ENCODE peak calls at places on chromosome 21, in ten cellular contexts. G, O, Z, S, Y, A, N, W, F and D are unnamed samples.

GRCh38 chr21:38802050-38803026 is 3.4 kb upstream of the ETS2 start:
- DNase-seq in W (no peak), G (peak; percentile 96), Y (no peak), N (no peak), A (peak; percentile 57), Z (no peak), F (no peak), S (no peak), O (no peak), D (no peak)

GRCh38 chr21:23541571-23541970 is 2065.7 kb downstream of the MRPL39 start:
- DNase-seq in A (no peak), S (no peak), N (no peak), G (peak; percentile 19), W (no peak), Y (no peak), O (no peak), F (no peak), Z (no peak), D (no peak)

GRCh38 chr21:40254540-40255455 is 387.6 kb downstream of the PCP4 start:
- DNase-seq in S (no peak), Y (no peak), F (no peak), A (no peak), O (no peak), G (no peak), Z (no peak), W (no peak), N (no peak), D (no peak)

GRCh38 chr21:41133896-41134522 is 34.0 kb upstream of the BACE2 start:
- DNase-seq in A (peak; percentile 54), N (no peak), F (no peak), Y (no peak), S (peak; percentile 58), O (no peak), Z (no peak), G (peak; percentile 53), W (no peak), D (no peak)

GRCh38 chr21:46317710-46318463 is 5.8 kb downstream of the C21orf58 start:
- DNase-seq in F (no peak), S (peak; percentile 25), Y (no peak), A (no peak), N (no peak), Z (peak; percentile 66), W (peak; percentile 70), O (peak; percentile 56), G (no peak), D (peak; percentile 49)

GRCh38 chr21:38951095-38951745 is 145.5 kb downstream of the ETS2 start:
- DNase-seq in W (no peak), F (no peak), G (no peak), O (no peak), Z (no peak), N (no peak), Y (no peak), S (no peak), A (no peak), D (no peak)

GRCh38 chr21:38380391-38381137 is 117.7 kb downstream of the ERG start:
- DNase-seq in W (no peak), Z (no peak), Y (no peak), S (no peak), O (no peak), G (peak; percentile 52), A (peak; percentile 8), F (no peak), N (no peak), D (no peak)

GRCh38 chr21:15247613-15248012 is 182.8 kb upstream of the NRIP1 start:
- DNase-seq in F (no peak), W (no peak), G (peak; percentile 71), Y (no peak), A (peak; percentile 8), S (no peak), N (no peak), O (no peak), Z (no peak), D (no peak)

GRCh38 chr21:36427502-36427901 is 42.3 kb downstream of the CHAF1B start:
- DNase-seq in A (no peak), Z (no peak), G (no peak), O (no peak), Y (no peak), S (no peak), W (no peak), F (no peak), N (no peak), D (no peak)

GRCh38 chr21:38984982-38985422 is 179.3 kb downstream of the ETS2 start:
- DNase-seq in O (no peak), S (no peak), Y (no peak), Z (no peak), A (peak; percentile 86), W (no peak), N (no peak), F (no peak), G (no peak), D (no peak)

GRCh38 chr21:43869486-43870325 is 4.7 kb downstream of the AGPAT3 start:
- DNase-seq in O (no peak), W (no peak), Z (no peak), S (peak; percentile 31), A (no peak), G (no peak), Y (no peak), N (no peak), F (no peak), D (no peak)

GRCh38 chr21:43925096-43925481 is 60.1 kb downstream of the AGPAT3 start:
- DNase-seq in Z (peak; percentile 39), N (peak; percentile 72), G (no peak), F (no peak), O (peak; percentile 79), Y (no peak), A (no peak), S (no peak), W (no peak), D (no peak)

GRCh38 chr21:41219498-41220207 is 51.7 kb downstream of the BACE2 start:
- DNase-seq in N (no peak), F (no peak), S (no peak), W (no peak), O (no peak), Y (no peak), Z (no peak), G (peak; percentile 84), A (no peak), D (no peak)

GRCh38 chr21:37904879-37905278 is 11.4 kb downstream of the KCNJ6 start:
- DNase-seq in Y (no peak), G (no peak), F (no peak), Z (peak; percentile 52), S (no peak), N (no peak), A (no peak), O (no peak), W (no peak), D (peak; percentile 41)

GRCh38 chr21:15804247-15804985 is 74.6 kb downstream of the USP25 start:
- DNase-seq in S (no peak), Y (no peak), Z (no peak), O (no peak), A (no peak), F (no peak), W (no peak), N (no peak), G (no peak), D (no peak)

GRCh38 chr21:37356710-37357109 is 9.9 kb upstream of the DYRK1A start:
- DNase-seq in S (no peak), W (no peak), F (no peak), A (no peak), G (peak; percentile 16), N (no peak), O (no peak), Y (no peak), Z (no peak), D (no peak)

GRCh38 chr21:32597205-32597604 is 11.9 kb upstream of the TCP10L start:
- DNase-seq in Z (no peak), S (no peak), W (no peak), O (no peak), Y (peak; percentile 47), A (peak; percentile 95), G (peak; percentile 98), N (no peak), F (no peak), D (no peak)

DNA sequence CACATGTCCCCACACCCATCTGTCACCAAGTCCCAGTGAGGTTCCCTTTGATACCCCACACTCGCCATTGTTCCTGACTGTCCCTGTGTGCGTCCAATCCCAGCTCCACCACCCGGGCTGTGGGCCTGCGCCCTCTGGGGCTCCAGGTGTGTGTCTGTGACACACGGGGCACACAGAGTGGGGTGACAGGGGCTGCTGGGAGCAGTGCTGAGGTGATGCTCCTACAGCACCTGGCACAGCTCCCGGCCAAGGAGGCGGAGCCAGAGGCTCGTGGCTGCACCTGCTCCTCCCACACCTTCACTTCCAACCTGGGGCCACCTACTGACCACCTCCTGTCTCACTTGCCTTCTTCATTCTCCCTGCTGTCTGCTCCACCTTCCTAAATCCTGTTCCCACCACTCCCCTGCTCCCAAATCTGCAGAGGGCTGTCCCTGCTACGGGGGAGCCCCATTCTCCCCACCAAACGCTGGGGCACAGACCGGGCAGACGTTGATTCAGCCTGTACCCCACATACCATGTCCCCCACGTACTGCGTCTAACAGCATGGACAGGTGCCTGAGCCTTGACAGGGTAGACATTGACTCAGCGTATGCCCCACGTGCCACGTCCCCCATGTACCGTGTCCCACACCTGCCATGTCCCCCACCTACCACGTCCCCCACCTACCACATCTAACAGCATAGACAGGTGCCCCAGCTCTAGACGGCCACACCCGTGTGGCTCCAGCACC is 16.4 kb downstream of the WDR4 start:
- DNase-seq in Z (no peak), N (no peak), S (no peak), Y (no peak), G (peak; percentile 61), W (no peak), O (peak; percentile 58), F (no peak), A (no peak), D (no peak)
- TF ChIP-seq CTCF in Z (no peak), N (no peak), S (no peak), Y (no peak), G (peak; percentile 56), W (no peak), O (no peak), F (no peak), A (no peak), D (no peak)

GRCh38 chr21:45128613-45129226 is 54.3 kb downstream of the ADARB1 start:
- DNase-seq in S (peak; percentile 81), W (peak; percentile 72), N (peak; percentile 83), O (peak; percentile 75), A (peak; percentile 76), Z (peak; percentile 76), G (peak; percentile 82), F (peak; percentile 85), Y (peak; percentile 33), D (peak; percentile 75)
- H3K9me3 ChIP-seq in S (no peaks in the 10 kb centered on the region), W (no peaks in the 10 kb centered on the region), N (no peaks in the 10 kb centered on the region), O (no peaks in the 10 kb centered on the region), A (no peaks in the 10 kb centered on the region), Z (no peaks in the 10 kb centered on the region), G (no peaks in the 10 kb centered on the region), F (no peaks in the 10 kb centered on the region), Y (no peaks in the 10 kb centered on the region), D (no peaks in the 10 kb centered on the region)

GRCh38 chr21:34802180-34802899 is 133.5 kb downstream of the CLIC6 start:
- DNase-seq in W (no peak), Z (no peak), F (no peak), G (no peak), N (no peak), Y (no peak), A (no peak), S (no peak), O (no peak), D (no peak)
- H3K27ac ChIP-seq in W (no peak overlapping the region), Z (no peak overlapping the region), F (no peak overlapping the region), G (no peak overlapping the region), N (peak overlapping the region; percentile 64), Y (no peak overlapping the region), A (no peak overlapping the region), S (no peak overlapping the region), O (peak overlapping the region; percentile 24), D (no peak overlapping the region)

DNA sequence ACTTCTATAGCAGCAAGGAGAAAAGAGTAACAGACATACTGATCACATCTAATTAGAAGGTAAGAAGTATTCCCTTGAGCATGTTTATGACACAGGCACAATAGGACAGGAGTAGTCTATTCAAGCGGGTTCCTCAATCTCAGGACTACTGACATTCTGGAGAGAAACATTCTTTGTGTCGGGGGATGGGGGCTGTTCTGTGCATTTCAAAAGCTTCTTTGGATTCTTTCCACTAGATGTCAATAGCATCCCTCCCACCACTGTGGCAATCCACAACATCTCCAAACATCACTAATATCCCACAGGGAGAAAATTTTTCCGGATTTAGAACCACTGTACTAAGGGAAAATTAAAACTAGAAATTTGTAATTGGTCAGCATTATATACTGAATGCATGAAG is 56.9 kb downstream of the ADAMTS5 start:
- DNase-seq in Y (no peak), G (peak; percentile 25), A (no peak), N (no peak), O (no peak), S (peak; percentile 79), W (no peak), Z (no peak), F (no peak), D (no peak)
- TF ChIP-seq CTCF in Y (peak; percentile 16), G (peak; percentile 20), A (no peak), N (no peak), O (no peak), S (peak; percentile 58), W (no peak), Z (peak; percentile 29), F (no peak), D (no peak)